ENCODE peak calls at places on chromosome 5, in four cellular contexts. B, D, Z and I are unnamed samples.
A peak's percentile ranks its signal among the peaks of the same experiment; 100 is the strongest.

GRCh38 chr5:4361626-4362281 is 766.1 kb downstream of the IRX1 start:
- DNase-seq in B (no peak), D (no peak), Z (no peak), I (no peak)

GRCh38 chr5:80191991-80192398 is 63.9 kb downstream of the SERINC5 start:
- DNase-seq in B (peak; percentile 65), D (peak; percentile 62), Z (peak; percentile 32), I (no peak)

GRCh38 chr5:95866431-95867063 is 44.0 kb upstream of the GLRX start:
- DNase-seq in B (no peak), D (no peak), Z (no peak), I (no peak)

GRCh38 chr5:73376618-73377170 is 71.9 kb downstream of the FOXD1 start:
- DNase-seq in B (no peak), D (no peak), Z (no peak), I (no peak)

GRCh38 chr5:1227669-1228068 is 2.5 kb downstream of the SLC6A18 start:
- DNase-seq in B (no peak), D (no peak), Z (peak; percentile 21), I (no peak)

GRCh38 chr5:124056326-124057160 is 544.6 kb downstream of the CSNK1G3 start:
- DNase-seq in B (no peak), D (no peak), Z (no peak), I (no peak)

GRCh38 chr5:93658044-93658443 is 75.0 kb downstream of the NR2F1 start:
- DNase-seq in B (no peak), D (no peak), Z (no peak), I (no peak)

GRCh38 chr5:169610606-169611005 is 26.5 kb upstream of the DOCK2 start:
- DNase-seq in B (no peak), D (no peak), Z (no peak), I (no peak)

GRCh38 chr5:95668728-95669127 is 14.1 kb downstream of the SPATA9 start:
- DNase-seq in B (no peak), D (no peak), Z (no peak), I (no peak)

GRCh38 chr5:84115727-84116126 is 269.0 kb downstream of the EDIL3 start:
- DNase-seq in B (no peak), D (no peak), Z (no peak), I (no peak)

GRCh38 chr5:962386-962785 is 46.2 kb upstream of the NKD2 start:
- DNase-seq in B (no peak), D (no peak), Z (no peak), I (no peak)

GRCh38 chr5:122333564-122333963 is 21.5 kb downstream of the SNCAIP start:
- DNase-seq in B (no peak), D (no peak), Z (no peak), I (no peak)

GRCh38 chr5:85293139-85293785 is 908.6 kb upstream of the EDIL3 start:
- DNase-seq in B (no peak), D (no peak), Z (peak; percentile 10), I (no peak)

GRCh38 chr5:19258686-19259085 is 729.3 kb downstream of the CDH18 start:
- DNase-seq in B (no peak), D (no peak), Z (no peak), I (no peak)

GRCh38 chr5:42591026-42591425 is 165.6 kb upstream of the CCDC152 start:
- DNase-seq in B (peak; percentile 55), D (peak; percentile 71), Z (no peak), I (no peak)

GRCh38 chr5:142584843-142585242 is 101.0 kb downstream of the FGF1 start:
- DNase-seq in B (no peak), D (no peak), Z (no peak), I (no peak)

GRCh38 chr5:151023651-151024050 is 3.3 kb downstream of the GPX3 start:
- DNase-seq in B (peak; percentile 70), D (peak; percentile 79), Z (peak; percentile 69), I (peak; percentile 80)

GRCh38 chr5:80754900-80755299 is 100.1 kb upstream of the DHFR start:
- DNase-seq in B (no peak), D (no peak), Z (peak; percentile 16), I (no peak)

GRCh38 chr5:43889238-43889637 is 286.3 kb downstream of the NNT start:
- DNase-seq in B (no peak), D (no peak), Z (no peak), I (no peak)

GRCh38 chr5:61731946-61732314 is 399.9 kb downstream of the ZSWIM6 start:
- DNase-seq in B (no peak), D (no peak), Z (no peak), I (no peak)

GRCh38 chr5:163409384-163409783 is 28.0 kb upstream of the CCNG1 start:
- DNase-seq in B (no peak), D (no peak), Z (no peak), I (no peak)

GRCh38 chr5:124180523-124181461 is 565.6 kb downstream of the ZNF608 start:
- DNase-seq in B (no peak), D (no peak), Z (peak; percentile 51), I (no peak)

GRCh38 chr5:60482301-60482700 is 217.7 kb downstream of the DEPDC1B start:
- DNase-seq in B (no peak), D (no peak), Z (peak; percentile 17), I (no peak)

GRCh38 chr5:75236322-75237316 is at the start of gene ANKRD31:
- DNase-seq in B (peak; percentile 89), D (peak; percentile 86), Z (peak; percentile 92), I (peak; percentile 86)

GRCh38 chr5:111194925-111195324 is 29.3 kb upstream of the CAMK4 start:
- DNase-seq in B (no peak), D (no peak), Z (no peak), I (no peak)

GRCh38 chr5:123367739-123368138 is 55.5 kb downstream of the CEP120 start:
- DNase-seq in B (no peak), D (no peak), Z (no peak), I (no peak)

GRCh38 chr5:75389430-75389829 is 52.4 kb downstream of the HMGCR start:
- DNase-seq in B (no peak), D (no peak), Z (no peak), I (no peak)

GRCh38 chr5:157222506-157223230 is 42.0 kb downstream of the ITK start:
- DNase-seq in B (no peak), D (no peak), Z (no peak), I (no peak)

GRCh38 chr5:155274484-155274883 is 260.9 kb downstream of the KIF4B start:
- DNase-seq in B (no peak), D (no peak), Z (no peak), I (no peak)

GRCh38 chr5:93604119-93604963 is 21.3 kb downstream of the NR2F1 start:
- DNase-seq in B (no peak), D (no peak), Z (no peak), I (no peak)

GRCh38 chr5:116480894-116481510 is 93.6 kb downstream of the SEMA6A start:
- DNase-seq in B (no peak), D (no peak), Z (no peak), I (no peak)

GRCh38 chr5:13249854-13250253 is 694.6 kb downstream of the DNAH5 start:
- DNase-seq in B (no peak), D (no peak), Z (no peak), I (no peak)

DNA sequence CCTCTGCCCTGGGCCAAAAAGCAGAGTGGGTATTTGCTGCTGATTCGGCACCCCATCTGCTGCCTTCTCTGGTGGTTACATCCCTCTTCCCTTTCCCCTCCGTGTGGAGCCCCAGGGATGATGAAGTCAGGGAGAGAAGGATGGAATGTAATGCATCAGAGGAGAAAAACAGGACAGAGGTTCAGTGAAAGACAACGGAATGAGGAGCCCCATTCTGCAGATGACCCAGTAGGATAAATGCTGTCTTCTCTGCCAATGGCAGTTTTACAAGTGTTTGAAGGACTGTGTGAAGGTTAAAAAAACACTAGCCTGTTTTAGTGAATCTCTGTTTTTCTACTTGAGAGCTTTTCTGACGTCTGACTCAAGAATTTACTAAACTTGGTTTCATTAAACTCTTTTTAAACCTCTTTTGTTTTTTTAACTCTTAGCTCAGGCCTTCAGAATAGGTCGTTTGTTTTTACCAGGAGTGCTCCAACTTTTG is 86.3 kb downstream of the NLN start:
- DNase-seq in B (no peak), D (no peak), Z (no peak), I (no peak)
- H3K4me3 ChIP-seq in B (no peak overlapping the region), D (no peak overlapping the region), Z (no peak overlapping the region), I (no peak overlapping the region)

GRCh38 chr5:149807614-149808013 is 77.5 kb downstream of the PPARGC1B start:
- DNase-seq in B (no peak), D (no peak), Z (no peak), I (no peak)
- H3K4me1 ChIP-seq in B (peaks cover 35% of the 10 kb centered on the region), D (peaks cover 58% of the 10 kb centered on the region), Z (peaks cover 21% of the 10 kb centered on the region), I (no peaks in the 10 kb centered on the region)

DNA sequence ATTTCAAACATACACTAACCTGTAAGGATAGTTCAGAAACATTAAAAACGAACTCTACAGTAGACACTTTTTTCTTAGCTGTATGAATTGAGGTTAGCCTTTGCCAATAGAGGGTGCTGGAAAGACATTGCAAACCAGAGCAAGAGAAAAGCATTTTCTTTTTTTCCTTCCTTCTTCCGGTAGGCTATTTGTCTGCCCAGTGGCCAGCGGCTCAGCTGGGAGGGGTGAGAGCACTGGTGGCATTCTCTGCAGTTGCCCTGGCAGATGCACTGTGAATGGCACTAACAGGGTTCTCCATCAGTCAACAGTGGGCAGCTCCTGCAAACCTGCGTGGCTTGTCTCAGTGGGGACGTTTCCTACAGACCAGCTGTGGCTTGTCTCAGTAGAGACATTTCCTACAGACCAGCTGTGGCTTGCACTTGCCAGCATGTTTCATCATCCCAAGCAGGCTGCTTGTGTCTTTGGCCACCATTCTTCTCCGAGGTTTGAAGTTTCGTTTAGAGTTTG is 984.5 kb upstream of the CDH18 start:
- DNase-seq in B (peak; percentile 29), D (peak; percentile 10), Z (peak; percentile 9), I (no peak)
- TF ChIP-seq CTCF in B (peak; percentile 51), D (peak; percentile 64), Z (no peak), I (peak; percentile 13)

DNA sequence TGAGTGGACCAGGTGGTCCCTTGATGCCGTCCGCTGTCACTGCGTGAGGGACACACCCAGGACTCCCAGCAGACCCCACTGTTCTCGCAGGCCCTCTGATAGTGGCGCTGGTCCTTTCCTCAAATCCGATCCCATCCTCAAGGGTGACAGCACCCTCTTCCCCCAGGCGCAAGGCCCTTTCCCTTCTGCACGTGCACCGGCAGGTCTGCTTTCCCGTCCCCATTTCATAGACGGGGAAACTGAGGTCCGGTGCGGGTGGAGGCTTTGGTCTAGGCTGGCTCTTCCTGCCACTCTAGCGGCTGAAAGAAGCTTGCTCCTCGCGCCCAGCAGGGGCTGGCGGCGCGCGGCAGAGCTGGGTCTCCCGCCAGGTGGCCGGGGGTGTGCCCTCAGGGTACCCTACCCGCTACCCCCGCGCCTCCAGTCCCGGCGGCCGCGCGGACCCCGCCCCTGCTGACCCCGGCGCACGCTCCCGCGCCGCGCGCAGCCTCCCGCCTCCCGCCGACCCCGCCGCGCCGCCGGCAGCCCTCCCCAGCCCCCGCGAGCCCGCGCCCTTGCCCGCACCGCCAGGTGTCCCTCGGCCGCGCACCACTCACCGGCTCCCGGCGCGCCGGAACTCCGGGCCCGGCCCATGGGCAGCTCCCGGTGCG is 453 bp downstream of the RASGEF1C start:
- DNase-seq in B (no peak), D (no peak), Z (no peak), I (no peak)
- H3K4me3 ChIP-seq in B (peak overlapping the region; percentile 12), D (no peak overlapping the region), Z (no peak overlapping the region), I (peak overlapping the region; percentile 26)

DNA sequence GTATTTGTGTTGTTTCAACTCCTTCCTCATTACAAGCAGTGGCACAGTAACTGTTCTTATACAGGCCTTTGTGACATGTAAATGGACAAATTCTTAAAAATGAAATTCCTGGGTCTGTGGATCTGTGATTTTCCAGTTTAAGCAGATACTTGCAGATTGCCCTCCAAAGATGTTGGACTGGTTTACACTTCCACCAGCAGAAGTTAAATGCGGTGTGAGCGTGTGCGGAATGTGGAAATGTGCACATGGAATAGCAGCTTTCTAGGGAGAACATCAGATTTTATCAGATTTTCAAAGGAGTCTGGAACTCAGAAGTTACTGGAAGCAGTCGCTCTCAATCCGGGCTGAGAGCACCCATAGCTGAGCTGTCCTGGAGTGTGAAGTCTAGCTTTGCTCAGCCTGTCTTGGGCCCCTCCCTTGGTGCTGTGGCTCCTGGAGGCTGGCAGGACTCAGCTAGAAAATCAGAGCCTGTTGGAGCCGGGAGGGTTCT is 97.4 kb downstream of the PPARGC1B start:
- DNase-seq in B (no peak), D (no peak), Z (no peak), I (no peak)
- H3K4me1 ChIP-seq in B (peaks cover 44% of the 10 kb centered on the region), D (peaks cover 51% of the 10 kb centered on the region), Z (peaks cover 14% of the 10 kb centered on the region), I (no peaks in the 10 kb centered on the region)